ENCODE peak calls at places on chromosomes 13 and 19, in eight cellular contexts. One of them, this sample, is unnamed.
A peak's percentile ranks its signal among the peaks of the same experiment; 100 is the strongest.

GRCh38 chr13:54486421-54487166 is 1458.0 kb downstream of the OLFM4 start:
- DNase-seq in dermis microvascular lymphatic vessel endothelial cell: no peak
- DNase-seq in GM23248: no peak
- DNase-seq in progenitor cell of endocrine pancreas: no peak
- DNase-seq in activated CD8-positive, alpha-beta memory T cell treated with anti-CD3 and anti-CD28 coated beads for 48 hours: no peak
- DNase-seq in fibroblast of gingiva: no peak
- DNase-seq in nephron progenitor cell: no peak
- DNase-seq in left ventricle myocardium inferior: no peak
- DNase-seq in this sample: no peak

GRCh38 chr13:67148219-67148583 is 81.9 kb downstream of the PCDH9 start:
- DNase-seq in dermis microvascular lymphatic vessel endothelial cell: peak; percentile 77
- DNase-seq in nephron progenitor cell: no peak
- DNase-seq in GM23248: peak; percentile 5
- DNase-seq in activated CD8-positive, alpha-beta memory T cell treated with anti-CD3 and anti-CD28 coated beads for 48 hours: no peak
- DNase-seq in left ventricle myocardium inferior: no peak
- DNase-seq in fibroblast of gingiva: peak; percentile 33
- DNase-seq in progenitor cell of endocrine pancreas: no peak
- DNase-seq in this sample: no peak

GRCh38 chr13:24251525-24251924 is 57.9 kb upstream of the C1QTNF9 start:
- DNase-seq in nephron progenitor cell: no peak
- DNase-seq in GM23248: no peak
- DNase-seq in fibroblast of gingiva: no peak
- DNase-seq in left ventricle myocardium inferior: no peak
- DNase-seq in activated CD8-positive, alpha-beta memory T cell treated with anti-CD3 and anti-CD28 coated beads for 48 hours: no peak
- DNase-seq in progenitor cell of endocrine pancreas: no peak
- DNase-seq in dermis microvascular lymphatic vessel endothelial cell: no peak
- DNase-seq in this sample: no peak

GRCh38 chr19:4977299-4978174 is 8.6 kb downstream of the KDM4B start:
- DNase-seq in GM23248: peak; percentile 98
- DNase-seq in left ventricle myocardium inferior: peak; percentile 56
- DNase-seq in activated CD8-positive, alpha-beta memory T cell treated with anti-CD3 and anti-CD28 coated beads for 48 hours: no peak
- DNase-seq in fibroblast of gingiva: peak; percentile 91
- DNase-seq in dermis microvascular lymphatic vessel endothelial cell: no peak
- DNase-seq in progenitor cell of endocrine pancreas: no peak
- DNase-seq in nephron progenitor cell: no peak
- DNase-seq in this sample: no peak

GRCh38 chr13:98365291-98365690 is 188.2 kb upstream of the RNF113B start:
- DNase-seq in dermis microvascular lymphatic vessel endothelial cell: no peak
- DNase-seq in nephron progenitor cell: no peak
- DNase-seq in progenitor cell of endocrine pancreas: no peak
- DNase-seq in left ventricle myocardium inferior: no peak
- DNase-seq in GM23248: no peak
- DNase-seq in activated CD8-positive, alpha-beta memory T cell treated with anti-CD3 and anti-CD28 coated beads for 48 hours: no peak
- DNase-seq in fibroblast of gingiva: no peak
- DNase-seq in this sample: no peak

GRCh38 chr13:102847272-102848234 is 1.7 kb downstream of the ERCC5 start:
- DNase-seq in nephron progenitor cell: no peak
- DNase-seq in fibroblast of gingiva: peak; percentile 36
- DNase-seq in left ventricle myocardium inferior: no peak
- DNase-seq in progenitor cell of endocrine pancreas: no peak
- DNase-seq in activated CD8-positive, alpha-beta memory T cell treated with anti-CD3 and anti-CD28 coated beads for 48 hours: no peak
- DNase-seq in dermis microvascular lymphatic vessel endothelial cell: peak; percentile 36
- DNase-seq in GM23248: peak; percentile 78
- DNase-seq in this sample: no peak

GRCh38 chr13:51646041-51646670 is 61.9 kb downstream of the WDFY2 start:
- DNase-seq in progenitor cell of endocrine pancreas: no peak
- DNase-seq in activated CD8-positive, alpha-beta memory T cell treated with anti-CD3 and anti-CD28 coated beads for 48 hours: no peak
- DNase-seq in nephron progenitor cell: no peak
- DNase-seq in left ventricle myocardium inferior: no peak
- DNase-seq in GM23248: no peak
- DNase-seq in dermis microvascular lymphatic vessel endothelial cell: no peak
- DNase-seq in fibroblast of gingiva: no peak
- DNase-seq in this sample: no peak

GRCh38 chr19:10617409-10618121 is 7.8 kb upstream of the SLC44A2 start:
- DNase-seq in activated CD8-positive, alpha-beta memory T cell treated with anti-CD3 and anti-CD28 coated beads for 48 hours: no peak
- DNase-seq in dermis microvascular lymphatic vessel endothelial cell: no peak
- DNase-seq in progenitor cell of endocrine pancreas: no peak
- DNase-seq in fibroblast of gingiva: peak; percentile 74
- DNase-seq in GM23248: peak; percentile 54
- DNase-seq in left ventricle myocardium inferior: no peak
- DNase-seq in nephron progenitor cell: no peak
- DNase-seq in this sample: no peak

GRCh38 chr13:30685987-30686386 is 49.4 kb upstream of the ALOX5AP start:
- DNase-seq in activated CD8-positive, alpha-beta memory T cell treated with anti-CD3 and anti-CD28 coated beads for 48 hours: no peak
- DNase-seq in GM23248: no peak
- DNase-seq in dermis microvascular lymphatic vessel endothelial cell: no peak
- DNase-seq in nephron progenitor cell: no peak
- DNase-seq in fibroblast of gingiva: no peak
- DNase-seq in left ventricle myocardium inferior: no peak
- DNase-seq in progenitor cell of endocrine pancreas: no peak
- DNase-seq in this sample: no peak

GRCh38 chr19:15304140-15304705 is 28.1 kb downstream of the BRD4 start:
- DNase-seq in dermis microvascular lymphatic vessel endothelial cell: no peak
- DNase-seq in nephron progenitor cell: no peak
- DNase-seq in GM23248: no peak
- DNase-seq in left ventricle myocardium inferior: peak; percentile 40
- DNase-seq in fibroblast of gingiva: no peak
- DNase-seq in activated CD8-positive, alpha-beta memory T cell treated with anti-CD3 and anti-CD28 coated beads for 48 hours: no peak
- DNase-seq in progenitor cell of endocrine pancreas: no peak
- DNase-seq in this sample: no peak

GRCh38 chr13:19695829-19696228 is 62.4 kb downstream of the MPHOSPH8 start:
- DNase-seq in fibroblast of gingiva: no peak
- DNase-seq in dermis microvascular lymphatic vessel endothelial cell: no peak
- DNase-seq in activated CD8-positive, alpha-beta memory T cell treated with anti-CD3 and anti-CD28 coated beads for 48 hours: no peak
- DNase-seq in nephron progenitor cell: no peak
- DNase-seq in GM23248: no peak
- DNase-seq in progenitor cell of endocrine pancreas: no peak
- DNase-seq in left ventricle myocardium inferior: no peak
- DNase-seq in this sample: no peak

GRCh38 chr19:8001995-8002849 is 3.2 kb downstream of the ELAVL1 start:
- DNase-seq in nephron progenitor cell: peak; percentile 94
- DNase-seq in dermis microvascular lymphatic vessel endothelial cell: peak; percentile 54
- DNase-seq in fibroblast of gingiva: peak; percentile 60
- DNase-seq in GM23248: peak; percentile 91
- DNase-seq in activated CD8-positive, alpha-beta memory T cell treated with anti-CD3 and anti-CD28 coated beads for 48 hours: peak; percentile 70
- DNase-seq in progenitor cell of endocrine pancreas: peak; percentile 87
- DNase-seq in left ventricle myocardium inferior: peak; percentile 84
- DNase-seq in this sample: peak; percentile 75

GRCh38 chr13:83905641-83906040 is 23.4 kb upstream of the SLITRK1 start:
- DNase-seq in nephron progenitor cell: no peak
- DNase-seq in activated CD8-positive, alpha-beta memory T cell treated with anti-CD3 and anti-CD28 coated beads for 48 hours: no peak
- DNase-seq in GM23248: no peak
- DNase-seq in fibroblast of gingiva: no peak
- DNase-seq in progenitor cell of endocrine pancreas: no peak
- DNase-seq in left ventricle myocardium inferior: no peak
- DNase-seq in dermis microvascular lymphatic vessel endothelial cell: no peak
- DNase-seq in this sample: no peak

GRCh38 chr19:31598730-31599238 is 249.5 kb upstream of the TSHZ3 start:
- DNase-seq in fibroblast of gingiva: no peak
- DNase-seq in dermis microvascular lymphatic vessel endothelial cell: no peak
- DNase-seq in progenitor cell of endocrine pancreas: no peak
- DNase-seq in nephron progenitor cell: no peak
- DNase-seq in left ventricle myocardium inferior: no peak
- DNase-seq in GM23248: no peak
- DNase-seq in activated CD8-positive, alpha-beta memory T cell treated with anti-CD3 and anti-CD28 coated beads for 48 hours: no peak
- DNase-seq in this sample: no peak

GRCh38 chr19:51124729-51125128 is at the start of gene SIGLEC9:
- DNase-seq in left ventricle myocardium inferior: peak; percentile 52
- DNase-seq in GM23248: no peak
- DNase-seq in dermis microvascular lymphatic vessel endothelial cell: no peak
- DNase-seq in nephron progenitor cell: no peak
- DNase-seq in progenitor cell of endocrine pancreas: no peak
- DNase-seq in fibroblast of gingiva: no peak
- DNase-seq in activated CD8-positive, alpha-beta memory T cell treated with anti-CD3 and anti-CD28 coated beads for 48 hours: no peak
- DNase-seq in this sample: no peak

GRCh38 chr13:73273737-73274136 is 214.9 kb downstream of the KLF5 start:
- DNase-seq in progenitor cell of endocrine pancreas: no peak
- DNase-seq in left ventricle myocardium inferior: no peak
- DNase-seq in nephron progenitor cell: no peak
- DNase-seq in dermis microvascular lymphatic vessel endothelial cell: no peak
- DNase-seq in fibroblast of gingiva: peak; percentile 31
- DNase-seq in activated CD8-positive, alpha-beta memory T cell treated with anti-CD3 and anti-CD28 coated beads for 48 hours: no peak
- DNase-seq in GM23248: peak; percentile 73
- DNase-seq in this sample: no peak

GRCh38 chr13:51728972-51729371 is 75.0 kb downstream of the DHRS12 start:
- DNase-seq in nephron progenitor cell: no peak
- DNase-seq in dermis microvascular lymphatic vessel endothelial cell: no peak
- DNase-seq in left ventricle myocardium inferior: no peak
- DNase-seq in GM23248: peak; percentile 97
- DNase-seq in fibroblast of gingiva: peak; percentile 68
- DNase-seq in activated CD8-positive, alpha-beta memory T cell treated with anti-CD3 and anti-CD28 coated beads for 48 hours: no peak
- DNase-seq in progenitor cell of endocrine pancreas: no peak
- DNase-seq in this sample: no peak